ENCODE peak calls at places on chromosomes 7 and 10, in six cellular contexts. One of them, this sample, is unnamed.

GRCh38 chr7:1079546-1079945 is 8.4 kb upstream of the GPER1 start:
- DNase-seq in CD8-positive, alpha-beta T cell: no peak
- DNase-seq in right cardiac atrium: no peak
- DNase-seq in A549: no peak
- DNase-seq in cardiac muscle cell: no peak
- DNase-seq in astrocyte of the spinal cord: no peak
- DNase-seq in this sample: no peak

GRCh38 chr10:480498-480927 is 209.0 kb downstream of the DIP2C start:
- DNase-seq in cardiac muscle cell: no peak
- DNase-seq in CD8-positive, alpha-beta T cell: no peak
- DNase-seq in A549: no peak
- DNase-seq in astrocyte of the spinal cord: no peak
- DNase-seq in right cardiac atrium: no peak
- DNase-seq in this sample: no peak

GRCh38 chr7:148306759-148307158 is 283.8 kb upstream of the C7orf33 start:
- DNase-seq in CD8-positive, alpha-beta T cell: no peak
- DNase-seq in cardiac muscle cell: no peak
- DNase-seq in right cardiac atrium: no peak
- DNase-seq in A549: no peak
- DNase-seq in astrocyte of the spinal cord: no peak
- DNase-seq in this sample: no peak

GRCh38 chr7:44269417-44269816 is 56.0 kb downstream of the CAMK2B start:
- DNase-seq in CD8-positive, alpha-beta T cell: no peak
- DNase-seq in right cardiac atrium: no peak
- DNase-seq in astrocyte of the spinal cord: no peak
- DNase-seq in cardiac muscle cell: no peak
- DNase-seq in A549: no peak
- DNase-seq in this sample: no peak

GRCh38 chr10:70337201-70337651 is 45.2 kb downstream of the LRRC20 start:
- DNase-seq in CD8-positive, alpha-beta T cell: no peak
- DNase-seq in A549: no peak
- DNase-seq in right cardiac atrium: no peak
- DNase-seq in cardiac muscle cell: no peak
- DNase-seq in astrocyte of the spinal cord: peak
- DNase-seq in this sample: no peak

GRCh38 chr7:143217806-143218205 is 4.0 kb upstream of the TAS2R40 start:
- DNase-seq in right cardiac atrium: no peak
- DNase-seq in cardiac muscle cell: no peak
- DNase-seq in CD8-positive, alpha-beta T cell: no peak
- DNase-seq in astrocyte of the spinal cord: no peak
- DNase-seq in A549: no peak
- DNase-seq in this sample: no peak

GRCh38 chr10:93124580-93125318 is 51.1 kb downstream of the CYP26A1 start:
- DNase-seq in CD8-positive, alpha-beta T cell: no peak
- DNase-seq in A549: no peak
- DNase-seq in right cardiac atrium: no peak
- DNase-seq in cardiac muscle cell: no peak
- DNase-seq in astrocyte of the spinal cord: no peak
- DNase-seq in this sample: no peak

GRCh38 chr10:23155166-23155565 is 36.9 kb upstream of the PTF1A start:
- DNase-seq in A549: no peak
- DNase-seq in cardiac muscle cell: peak
- DNase-seq in right cardiac atrium: no peak
- DNase-seq in CD8-positive, alpha-beta T cell: no peak
- DNase-seq in astrocyte of the spinal cord: no peak
- DNase-seq in this sample: no peak

GRCh38 chr10:91908358-91909177 is 718 bp downstream of the FGFBP3 start:
- DNase-seq in CD8-positive, alpha-beta T cell: peak
- DNase-seq in astrocyte of the spinal cord: peak
- DNase-seq in cardiac muscle cell: peak
- DNase-seq in A549: peak
- DNase-seq in right cardiac atrium: peak
- DNase-seq in this sample: peak

GRCh38 chr10:93566435-93567276 is at the start of gene FFAR4:
- DNase-seq in cardiac muscle cell: peak
- DNase-seq in CD8-positive, alpha-beta T cell: no peak
- DNase-seq in right cardiac atrium: peak
- DNase-seq in A549: peak
- DNase-seq in astrocyte of the spinal cord: no peak
- DNase-seq in this sample: no peak

GRCh38 chr10:123331438-123331837 is 177.2 kb downstream of the BUB3 start:
- DNase-seq in right cardiac atrium: no peak
- DNase-seq in astrocyte of the spinal cord: peak
- DNase-seq in CD8-positive, alpha-beta T cell: no peak
- DNase-seq in cardiac muscle cell: peak
- DNase-seq in A549: no peak
- DNase-seq in this sample: no peak

GRCh38 chr10:117542706-117543244 is at the start of gene EMX2:
- DNase-seq in cardiac muscle cell: no peak
- DNase-seq in astrocyte of the spinal cord: no peak
- DNase-seq in CD8-positive, alpha-beta T cell: no peak
- DNase-seq in A549: no peak
- DNase-seq in right cardiac atrium: no peak
- DNase-seq in this sample: no peak

GRCh38 chr10:117539903-117540639 is 2.5 kb upstream of the EMX2 start:
- DNase-seq in A549: no peak
- DNase-seq in astrocyte of the spinal cord: no peak
- DNase-seq in CD8-positive, alpha-beta T cell: no peak
- DNase-seq in cardiac muscle cell: no peak
- DNase-seq in right cardiac atrium: no peak
- DNase-seq in this sample: no peak

GRCh38 chr10:117540640-117541404 is 1.7 kb upstream of the EMX2 start:
- DNase-seq in right cardiac atrium: no peak
- DNase-seq in astrocyte of the spinal cord: no peak
- DNase-seq in CD8-positive, alpha-beta T cell: no peak
- DNase-seq in cardiac muscle cell: no peak
- DNase-seq in A549: no peak
- DNase-seq in this sample: no peak

GRCh38 chr10:117541909-117542705 is 439 bp upstream of the EMX2 start:
- DNase-seq in CD8-positive, alpha-beta T cell: no peak
- DNase-seq in right cardiac atrium: peak
- DNase-seq in A549: peak
- DNase-seq in cardiac muscle cell: peak
- DNase-seq in astrocyte of the spinal cord: peak
- DNase-seq in this sample: no peak

GRCh38 chr10:117541405-117541908 is 1.1 kb upstream of the EMX2 start:
- DNase-seq in astrocyte of the spinal cord: no peak
- DNase-seq in CD8-positive, alpha-beta T cell: no peak
- DNase-seq in A549: no peak
- DNase-seq in cardiac muscle cell: peak
- DNase-seq in right cardiac atrium: no peak
- DNase-seq in this sample: no peak
- H3K4me3 ChIP-seq in astrocyte of the spinal cord: no peak
- H3K4me3 ChIP-seq in CD8-positive, alpha-beta T cell: no peak
- H3K4me3 ChIP-seq in A549: peak
- H3K4me3 ChIP-seq in cardiac muscle cell: no peak
- H3K4me3 ChIP-seq in right cardiac atrium: peak
- H3K4me3 ChIP-seq in this sample: no peak

GRCh38 chr10:86411281-86411841 is 44.8 kb upstream of the GRID1 start:
- DNase-seq in right cardiac atrium: no peak
- DNase-seq in astrocyte of the spinal cord: peak
- DNase-seq in A549: peak
- DNase-seq in cardiac muscle cell: peak
- DNase-seq in CD8-positive, alpha-beta T cell: peak
- DNase-seq in this sample: no peak
- H3K4me3 ChIP-seq in right cardiac atrium: no peak
- H3K4me3 ChIP-seq in astrocyte of the spinal cord: no peak
- H3K4me3 ChIP-seq in A549: no peak
- H3K4me3 ChIP-seq in cardiac muscle cell: no peak
- H3K4me3 ChIP-seq in CD8-positive, alpha-beta T cell: no peak
- H3K4me3 ChIP-seq in this sample: no peak

GRCh38 chr10:112954974-112955735 is 5.1 kb downstream of the TCF7L2 start:
- DNase-seq in astrocyte of the spinal cord: peak
- DNase-seq in A549: no peak
- DNase-seq in CD8-positive, alpha-beta T cell: no peak
- DNase-seq in right cardiac atrium: no peak
- DNase-seq in cardiac muscle cell: no peak
- DNase-seq in this sample: no peak

GRCh38 chr10:112952282-112952991 is 2.4 kb downstream of the TCF7L2 start:
- DNase-seq in CD8-positive, alpha-beta T cell: no peak
- DNase-seq in right cardiac atrium: peak
- DNase-seq in astrocyte of the spinal cord: peak
- DNase-seq in A549: peak
- DNase-seq in cardiac muscle cell: peak
- DNase-seq in this sample: no peak

GRCh38 chr10:112953075-112953501 is 3.0 kb downstream of the TCF7L2 start:
- DNase-seq in right cardiac atrium: peak
- DNase-seq in A549: no peak
- DNase-seq in CD8-positive, alpha-beta T cell: no peak
- DNase-seq in astrocyte of the spinal cord: peak
- DNase-seq in cardiac muscle cell: peak
- DNase-seq in this sample: peak

GRCh38 chr10:112955736-112956421 is 5.8 kb downstream of the TCF7L2 start:
- DNase-seq in cardiac muscle cell: peak
- DNase-seq in CD8-positive, alpha-beta T cell: no peak
- DNase-seq in astrocyte of the spinal cord: peak
- DNase-seq in A549: peak
- DNase-seq in right cardiac atrium: no peak
- DNase-seq in this sample: no peak

DNA sequence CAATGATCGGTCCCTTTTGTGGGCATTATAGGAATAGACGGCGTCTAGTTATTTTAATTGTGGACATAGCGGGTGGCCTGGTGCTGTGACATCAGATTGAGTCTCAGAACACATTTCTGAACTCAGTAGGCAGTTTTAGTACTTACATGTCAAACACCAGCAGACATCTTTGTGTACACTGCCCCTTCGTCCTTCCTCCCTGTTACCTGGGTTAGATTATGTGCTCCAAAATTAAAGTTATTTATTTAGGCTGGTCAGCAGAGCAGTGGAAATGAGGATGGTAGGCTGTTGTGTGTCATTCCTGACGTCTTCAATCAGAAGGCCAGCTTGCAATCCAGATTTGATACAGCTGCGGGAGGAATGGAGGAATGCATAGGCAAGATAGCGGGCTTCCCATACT is 3.7 kb downstream of the TCF7L2 start:
- DNase-seq in cardiac muscle cell: peak
- DNase-seq in astrocyte of the spinal cord: peak
- DNase-seq in CD8-positive, alpha-beta T cell: no peak
- DNase-seq in right cardiac atrium: no peak
- DNase-seq in A549: peak
- DNase-seq in this sample: no peak
- H3K4me3 ChIP-seq in cardiac muscle cell: peak
- H3K4me3 ChIP-seq in astrocyte of the spinal cord: peak
- H3K4me3 ChIP-seq in CD8-positive, alpha-beta T cell: no peak
- H3K4me3 ChIP-seq in right cardiac atrium: peak
- H3K4me3 ChIP-seq in A549: peak
- H3K4me3 ChIP-seq in this sample: peak

DNA sequence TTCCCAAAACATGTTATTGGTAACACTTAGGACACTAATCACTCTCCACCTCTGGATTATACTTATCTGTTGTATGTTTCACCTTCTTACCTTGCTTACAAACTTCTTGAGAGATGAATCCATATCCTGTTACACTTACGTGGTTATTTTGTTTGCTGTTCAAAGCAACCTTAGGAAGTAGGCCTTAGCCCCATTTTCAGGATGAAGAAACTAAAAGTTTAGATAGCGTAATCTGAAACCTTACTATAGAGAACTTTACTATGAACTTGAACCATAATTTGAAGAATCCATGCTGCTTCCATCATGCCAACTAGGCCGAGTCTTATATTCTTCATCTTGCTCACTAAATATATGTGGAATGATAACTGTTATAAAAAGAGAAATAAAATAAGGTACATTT is 4.6 kb downstream of the TES start:
- DNase-seq in A549: no peak
- DNase-seq in cardiac muscle cell: no peak
- DNase-seq in astrocyte of the spinal cord: no peak
- DNase-seq in right cardiac atrium: no peak
- DNase-seq in CD8-positive, alpha-beta T cell: no peak
- DNase-seq in this sample: no peak
- H3K4me3 ChIP-seq in A549: no peak
- H3K4me3 ChIP-seq in cardiac muscle cell: no peak
- H3K4me3 ChIP-seq in astrocyte of the spinal cord: no peak
- H3K4me3 ChIP-seq in right cardiac atrium: no peak
- H3K4me3 ChIP-seq in CD8-positive, alpha-beta T cell: no peak
- H3K4me3 ChIP-seq in this sample: no peak

GRCh38 chr7:122520961-122521555 is 177.9 kb downstream of the RNF133 start:
- DNase-seq in cardiac muscle cell: no peak
- DNase-seq in A549: no peak
- DNase-seq in right cardiac atrium: no peak
- DNase-seq in astrocyte of the spinal cord: no peak
- DNase-seq in CD8-positive, alpha-beta T cell: no peak
- DNase-seq in this sample: no peak
- H3K4me3 ChIP-seq in cardiac muscle cell: no peak
- H3K4me3 ChIP-seq in A549: no peak
- H3K4me3 ChIP-seq in right cardiac atrium: no peak
- H3K4me3 ChIP-seq in astrocyte of the spinal cord: no peak
- H3K4me3 ChIP-seq in CD8-positive, alpha-beta T cell: no peak
- H3K4me3 ChIP-seq in this sample: no peak

DNA sequence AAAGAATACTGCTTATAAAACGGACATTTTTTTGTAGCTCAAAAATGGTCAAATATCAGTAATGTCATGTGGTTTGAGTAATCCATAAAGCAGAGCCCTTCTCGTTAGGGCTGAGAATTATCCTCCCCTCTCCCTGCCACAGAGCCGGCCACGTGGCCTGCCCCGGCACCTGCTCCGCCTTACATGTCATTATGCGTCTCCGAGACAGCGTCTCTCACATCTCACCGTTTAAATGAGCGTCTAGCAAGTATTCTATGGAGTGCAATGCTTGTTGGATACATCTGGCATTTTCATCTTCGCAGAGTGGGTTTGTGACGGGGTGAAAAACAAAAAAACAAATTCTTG is 86.1 kb downstream of the CUX1 start:
- DNase-seq in astrocyte of the spinal cord: no peak
- DNase-seq in CD8-positive, alpha-beta T cell: no peak
- DNase-seq in right cardiac atrium: no peak
- DNase-seq in A549: no peak
- DNase-seq in cardiac muscle cell: no peak
- DNase-seq in this sample: no peak
- H3K4me3 ChIP-seq in astrocyte of the spinal cord: no peak
- H3K4me3 ChIP-seq in CD8-positive, alpha-beta T cell: no peak
- H3K4me3 ChIP-seq in right cardiac atrium: no peak
- H3K4me3 ChIP-seq in A549: no peak
- H3K4me3 ChIP-seq in cardiac muscle cell: no peak
- H3K4me3 ChIP-seq in this sample: no peak

DNA sequence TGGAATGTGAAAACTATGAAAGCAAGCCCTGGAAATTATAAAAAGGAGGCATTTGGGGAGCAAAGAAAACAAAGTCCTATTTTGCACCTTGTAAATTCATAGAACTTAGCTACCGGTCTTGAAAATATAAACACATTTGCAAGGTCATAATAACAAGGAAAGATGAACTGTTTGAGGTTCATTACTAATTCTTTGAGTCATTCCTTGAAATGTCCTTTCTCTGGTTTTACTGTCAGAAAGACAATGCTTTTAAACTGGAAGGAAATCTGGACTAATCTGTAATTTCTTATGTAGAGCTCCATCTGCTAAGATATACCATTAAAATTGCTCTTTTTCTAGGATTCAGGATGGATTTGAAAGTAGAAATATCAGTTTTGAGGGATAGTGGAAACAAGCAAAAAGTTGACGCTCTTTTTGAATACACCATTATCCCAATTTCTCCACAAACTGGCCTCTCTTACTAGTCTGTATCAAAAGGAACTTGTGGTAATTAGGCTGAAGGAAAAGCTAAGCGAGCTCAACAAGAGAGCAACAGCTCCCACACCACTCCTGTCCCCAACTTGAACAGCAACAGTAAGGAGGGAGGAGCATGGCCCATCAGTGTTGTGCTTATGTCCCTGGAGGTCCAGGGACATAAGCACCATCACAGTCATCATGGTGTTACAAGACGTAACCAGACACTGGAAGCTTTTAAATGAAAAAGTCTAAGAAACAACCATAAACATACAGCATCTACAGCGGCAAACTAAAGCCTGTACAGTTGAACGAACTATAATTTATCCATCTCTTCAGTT is 1.2 kb downstream of the ERLIN1 start:
- DNase-seq in astrocyte of the spinal cord: peak
- DNase-seq in CD8-positive, alpha-beta T cell: no peak
- DNase-seq in A549: peak
- DNase-seq in cardiac muscle cell: peak
- DNase-seq in right cardiac atrium: no peak
- DNase-seq in this sample: no peak
- H3K4me3 ChIP-seq in astrocyte of the spinal cord: peak
- H3K4me3 ChIP-seq in CD8-positive, alpha-beta T cell: peak
- H3K4me3 ChIP-seq in A549: peak
- H3K4me3 ChIP-seq in cardiac muscle cell: peak
- H3K4me3 ChIP-seq in right cardiac atrium: peak
- H3K4me3 ChIP-seq in this sample: peak

This sample was measured in lung.